ENCODE peak calls at places on chromosomes 7 and 10, in five cellular contexts. One of them, this sample, is unnamed.
A peak's percentile ranks its signal among the peaks of the same experiment; 100 is the strongest.

GRCh38 chr10:123009105-123009805 is 449 bp downstream of the ACADSB start:
- DNase-seq in EH: peak; percentile 21
- DNase-seq in heart left ventricle: no peak
- DNase-seq in activated CD4-positive, alpha-beta T cell treated with anti-CD3 and anti-CD28 coated beads, Interleukin-2, amount 10 ng/mL, durations not matched to agents 24 days and 14 days: peak; percentile 76
- DNase-seq in frontal cortex: peak; percentile 34
- DNase-seq in this sample: no peak

GRCh38 chr10:27153855-27154198 is 357 bp downstream of the YME1L1 start:
- DNase-seq in frontal cortex: peak; percentile 30
- DNase-seq in activated CD4-positive, alpha-beta T cell treated with anti-CD3 and anti-CD28 coated beads, Interleukin-2, amount 10 ng/mL, durations not matched to agents 24 days and 14 days: no peak
- DNase-seq in EH: peak; percentile 44
- DNase-seq in heart left ventricle: no peak
- DNase-seq in this sample: no peak

GRCh38 chr10:35464805-35465456 is 128.6 kb downstream of the CCNY start:
- DNase-seq in frontal cortex: no peak
- DNase-seq in heart left ventricle: no peak
- DNase-seq in EH: peak; percentile 39
- DNase-seq in activated CD4-positive, alpha-beta T cell treated with anti-CD3 and anti-CD28 coated beads, Interleukin-2, amount 10 ng/mL, durations not matched to agents 24 days and 14 days: no peak
- DNase-seq in this sample: no peak

GRCh38 chr10:116785867-116786266 is 43.5 kb upstream of the HSPA12A start:
- DNase-seq in heart left ventricle: no peak
- DNase-seq in EH: no peak
- DNase-seq in activated CD4-positive, alpha-beta T cell treated with anti-CD3 and anti-CD28 coated beads, Interleukin-2, amount 10 ng/mL, durations not matched to agents 24 days and 14 days: no peak
- DNase-seq in frontal cortex: no peak
- DNase-seq in this sample: no peak

GRCh38 chr7:55043691-55044090 is 24.9 kb downstream of the EGFR start:
- DNase-seq in frontal cortex: no peak
- DNase-seq in EH: no peak
- DNase-seq in heart left ventricle: no peak
- DNase-seq in activated CD4-positive, alpha-beta T cell treated with anti-CD3 and anti-CD28 coated beads, Interleukin-2, amount 10 ng/mL, durations not matched to agents 24 days and 14 days: no peak
- DNase-seq in this sample: no peak

GRCh38 chr10:58220769-58221448 is 46.8 kb downstream of the IPMK start:
- DNase-seq in activated CD4-positive, alpha-beta T cell treated with anti-CD3 and anti-CD28 coated beads, Interleukin-2, amount 10 ng/mL, durations not matched to agents 24 days and 14 days: peak; percentile 7
- DNase-seq in frontal cortex: no peak
- DNase-seq in heart left ventricle: no peak
- DNase-seq in EH: peak; percentile 59
- DNase-seq in this sample: no peak

GRCh38 chr7:84085147-84085546 is 109.4 kb downstream of the SEMA3A start:
- DNase-seq in heart left ventricle: no peak
- DNase-seq in activated CD4-positive, alpha-beta T cell treated with anti-CD3 and anti-CD28 coated beads, Interleukin-2, amount 10 ng/mL, durations not matched to agents 24 days and 14 days: no peak
- DNase-seq in frontal cortex: no peak
- DNase-seq in EH: peak; percentile 65
- DNase-seq in this sample: no peak

GRCh38 chr7:96026006-96026405 is 253.7 kb downstream of the DYNC1I1 start:
- DNase-seq in heart left ventricle: no peak
- DNase-seq in EH: peak; percentile 3
- DNase-seq in frontal cortex: no peak
- DNase-seq in activated CD4-positive, alpha-beta T cell treated with anti-CD3 and anti-CD28 coated beads, Interleukin-2, amount 10 ng/mL, durations not matched to agents 24 days and 14 days: no peak
- DNase-seq in this sample: no peak

GRCh38 chr10:11864727-11865126 is 41.6 kb downstream of the PROSER2 start:
- DNase-seq in heart left ventricle: no peak
- DNase-seq in activated CD4-positive, alpha-beta T cell treated with anti-CD3 and anti-CD28 coated beads, Interleukin-2, amount 10 ng/mL, durations not matched to agents 24 days and 14 days: no peak
- DNase-seq in frontal cortex: no peak
- DNase-seq in EH: no peak
- DNase-seq in this sample: no peak

GRCh38 chr7:104206841-104207240 is 972 bp downstream of the ORC5 start:
- DNase-seq in EH: no peak
- DNase-seq in activated CD4-positive, alpha-beta T cell treated with anti-CD3 and anti-CD28 coated beads, Interleukin-2, amount 10 ng/mL, durations not matched to agents 24 days and 14 days: no peak
- DNase-seq in frontal cortex: no peak
- DNase-seq in heart left ventricle: no peak
- DNase-seq in this sample: no peak

GRCh38 chr10:81831060-81831459 is 43.9 kb upstream of the NRG3 start:
- DNase-seq in frontal cortex: no peak
- DNase-seq in activated CD4-positive, alpha-beta T cell treated with anti-CD3 and anti-CD28 coated beads, Interleukin-2, amount 10 ng/mL, durations not matched to agents 24 days and 14 days: no peak
- DNase-seq in EH: no peak
- DNase-seq in heart left ventricle: no peak
- DNase-seq in this sample: no peak

GRCh38 chr10:122515588-122516231 is 44.8 kb upstream of the DMBT1 start:
- DNase-seq in activated CD4-positive, alpha-beta T cell treated with anti-CD3 and anti-CD28 coated beads, Interleukin-2, amount 10 ng/mL, durations not matched to agents 24 days and 14 days: peak; percentile 79
- DNase-seq in frontal cortex: no peak
- DNase-seq in EH: no peak
- DNase-seq in heart left ventricle: peak; percentile 50
- DNase-seq in this sample: no peak

GRCh38 chr7:140638311-140638791 is 2.3 kb downstream of the DENND2A start:
- DNase-seq in EH: peak; percentile 62
- DNase-seq in activated CD4-positive, alpha-beta T cell treated with anti-CD3 and anti-CD28 coated beads, Interleukin-2, amount 10 ng/mL, durations not matched to agents 24 days and 14 days: no peak
- DNase-seq in frontal cortex: no peak
- DNase-seq in heart left ventricle: no peak
- DNase-seq in this sample: no peak

GRCh38 chr10:101263146-101263837 is 34.0 kb upstream of the LBX1 start:
- DNase-seq in activated CD4-positive, alpha-beta T cell treated with anti-CD3 and anti-CD28 coated beads, Interleukin-2, amount 10 ng/mL, durations not matched to agents 24 days and 14 days: no peak
- DNase-seq in heart left ventricle: no peak
- DNase-seq in EH: no peak
- DNase-seq in frontal cortex: no peak
- DNase-seq in this sample: no peak

GRCh38 chr7:129615018-129615417 is 3.5 kb downstream of the NRF1 start:
- DNase-seq in EH: peak; percentile 21
- DNase-seq in frontal cortex: no peak
- DNase-seq in heart left ventricle: no peak
- DNase-seq in activated CD4-positive, alpha-beta T cell treated with anti-CD3 and anti-CD28 coated beads, Interleukin-2, amount 10 ng/mL, durations not matched to agents 24 days and 14 days: peak; percentile 79
- DNase-seq in this sample: no peak

GRCh38 chr10:133442967-133443924 is 10.5 kb upstream of the SCART1 start:
- DNase-seq in EH: no peak
- DNase-seq in heart left ventricle: no peak
- DNase-seq in activated CD4-positive, alpha-beta T cell treated with anti-CD3 and anti-CD28 coated beads, Interleukin-2, amount 10 ng/mL, durations not matched to agents 24 days and 14 days: no peak
- DNase-seq in frontal cortex: no peak
- DNase-seq in this sample: no peak

GRCh38 chr10:55410415-55410885 is 609.4 kb upstream of the PCDH15 start:
- DNase-seq in frontal cortex: peak; percentile 2
- DNase-seq in heart left ventricle: peak; percentile 65
- DNase-seq in EH: no peak
- DNase-seq in activated CD4-positive, alpha-beta T cell treated with anti-CD3 and anti-CD28 coated beads, Interleukin-2, amount 10 ng/mL, durations not matched to agents 24 days and 14 days: no peak
- DNase-seq in this sample: no peak

GRCh38 chr7:44155191-44156185 is 14.4 kb upstream of the MYL7 start:
- DNase-seq in frontal cortex: no peak
- DNase-seq in activated CD4-positive, alpha-beta T cell treated with anti-CD3 and anti-CD28 coated beads, Interleukin-2, amount 10 ng/mL, durations not matched to agents 24 days and 14 days: no peak
- DNase-seq in heart left ventricle: no peak
- DNase-seq in EH: no peak
- DNase-seq in this sample: no peak

GRCh38 chr7:17546206-17546998 is 247.9 kb downstream of the AHR start:
- DNase-seq in frontal cortex: no peak
- DNase-seq in EH: peak; percentile 92
- DNase-seq in activated CD4-positive, alpha-beta T cell treated with anti-CD3 and anti-CD28 coated beads, Interleukin-2, amount 10 ng/mL, durations not matched to agents 24 days and 14 days: no peak
- DNase-seq in heart left ventricle: no peak
- DNase-seq in this sample: no peak

GRCh38 chr7:27204851-27205322 is 5.0 kb upstream of the HOXA13 start:
- DNase-seq in frontal cortex: no peak
- DNase-seq in activated CD4-positive, alpha-beta T cell treated with anti-CD3 and anti-CD28 coated beads, Interleukin-2, amount 10 ng/mL, durations not matched to agents 24 days and 14 days: no peak
- DNase-seq in EH: peak; percentile 62
- DNase-seq in heart left ventricle: no peak
- DNase-seq in this sample: no peak

GRCh38 chr7:158646766-158647474 is 57.7 kb downstream of the NCAPG2 start:
- DNase-seq in EH: no peak
- DNase-seq in frontal cortex: no peak
- DNase-seq in activated CD4-positive, alpha-beta T cell treated with anti-CD3 and anti-CD28 coated beads, Interleukin-2, amount 10 ng/mL, durations not matched to agents 24 days and 14 days: peak; percentile 69
- DNase-seq in heart left ventricle: no peak
- DNase-seq in this sample: no peak

GRCh38 chr7:6246257-6246917 is 26.0 kb downstream of the CYTH3 start:
- DNase-seq in EH: peak; percentile 80
- DNase-seq in frontal cortex: no peak
- DNase-seq in heart left ventricle: no peak
- DNase-seq in activated CD4-positive, alpha-beta T cell treated with anti-CD3 and anti-CD28 coated beads, Interleukin-2, amount 10 ng/mL, durations not matched to agents 24 days and 14 days: no peak
- DNase-seq in this sample: no peak

GRCh38 chr7:73647725-73648592 is 19.7 kb upstream of the VPS37D start:
- DNase-seq in EH: peak; percentile 7
- DNase-seq in heart left ventricle: no peak
- DNase-seq in frontal cortex: peak; percentile 71
- DNase-seq in activated CD4-positive, alpha-beta T cell treated with anti-CD3 and anti-CD28 coated beads, Interleukin-2, amount 10 ng/mL, durations not matched to agents 24 days and 14 days: peak; percentile 68
- DNase-seq in this sample: peak; percentile 48

GRCh38 chr10:47262606-47263295 is 37.2 kb upstream of the GDF10 start:
- DNase-seq in activated CD4-positive, alpha-beta T cell treated with anti-CD3 and anti-CD28 coated beads, Interleukin-2, amount 10 ng/mL, durations not matched to agents 24 days and 14 days: no peak
- DNase-seq in EH: peak; percentile 74
- DNase-seq in frontal cortex: no peak
- DNase-seq in heart left ventricle: no peak
- DNase-seq in this sample: no peak

GRCh38 chr7:139960158-139960557 is 102.6 kb downstream of the PARP12 start:
- DNase-seq in EH: peak; percentile 21
- DNase-seq in frontal cortex: no peak
- DNase-seq in heart left ventricle: no peak
- DNase-seq in activated CD4-positive, alpha-beta T cell treated with anti-CD3 and anti-CD28 coated beads, Interleukin-2, amount 10 ng/mL, durations not matched to agents 24 days and 14 days: no peak
- DNase-seq in this sample: no peak

GRCh38 chr10:77702166-77702565 is 64.6 kb upstream of the KCNMA1 start:
- DNase-seq in frontal cortex: peak; percentile 17
- DNase-seq in heart left ventricle: no peak
- DNase-seq in activated CD4-positive, alpha-beta T cell treated with anti-CD3 and anti-CD28 coated beads, Interleukin-2, amount 10 ng/mL, durations not matched to agents 24 days and 14 days: no peak
- DNase-seq in EH: peak; percentile 89
- DNase-seq in this sample: no peak

GRCh38 chr7:106609416-106609815 is 51.5 kb downstream of the CCDC71L start:
- DNase-seq in EH: peak; percentile 91
- DNase-seq in heart left ventricle: no peak
- DNase-seq in frontal cortex: no peak
- DNase-seq in activated CD4-positive, alpha-beta T cell treated with anti-CD3 and anti-CD28 coated beads, Interleukin-2, amount 10 ng/mL, durations not matched to agents 24 days and 14 days: no peak
- DNase-seq in this sample: no peak

GRCh38 chr10:80664071-80664680 is 126.5 kb downstream of the SH2D4B start:
- DNase-seq in heart left ventricle: peak; percentile 67
- DNase-seq in frontal cortex: peak; percentile 63
- DNase-seq in EH: peak; percentile 60
- DNase-seq in activated CD4-positive, alpha-beta T cell treated with anti-CD3 and anti-CD28 coated beads, Interleukin-2, amount 10 ng/mL, durations not matched to agents 24 days and 14 days: peak; percentile 84
- DNase-seq in this sample: peak; percentile 86

GRCh38 chr7:20220824-20221547 is 3.8 kb upstream of the MACC1 start:
- DNase-seq in heart left ventricle: no peak
- DNase-seq in EH: peak; percentile 44
- DNase-seq in frontal cortex: no peak
- DNase-seq in activated CD4-positive, alpha-beta T cell treated with anti-CD3 and anti-CD28 coated beads, Interleukin-2, amount 10 ng/mL, durations not matched to agents 24 days and 14 days: no peak
- DNase-seq in this sample: no peak

GRCh38 chr10:49488056-49488455 is 50.9 kb downstream of the ERCC6 start:
- DNase-seq in activated CD4-positive, alpha-beta T cell treated with anti-CD3 and anti-CD28 coated beads, Interleukin-2, amount 10 ng/mL, durations not matched to agents 24 days and 14 days: no peak
- DNase-seq in heart left ventricle: no peak
- DNase-seq in frontal cortex: no peak
- DNase-seq in EH: no peak
- DNase-seq in this sample: peak; percentile 20

GRCh38 chr7:111091623-111092370 is 870 bp downstream of the LRRN3 start:
- DNase-seq in EH: no peak
- DNase-seq in heart left ventricle: no peak
- DNase-seq in activated CD4-positive, alpha-beta T cell treated with anti-CD3 and anti-CD28 coated beads, Interleukin-2, amount 10 ng/mL, durations not matched to agents 24 days and 14 days: peak; percentile 71
- DNase-seq in frontal cortex: no peak
- DNase-seq in this sample: no peak

GRCh38 chr7:69732203-69732602 is 133.9 kb downstream of the AUTS2 start:
- DNase-seq in EH: no peak
- DNase-seq in activated CD4-positive, alpha-beta T cell treated with anti-CD3 and anti-CD28 coated beads, Interleukin-2, amount 10 ng/mL, durations not matched to agents 24 days and 14 days: no peak
- DNase-seq in frontal cortex: no peak
- DNase-seq in heart left ventricle: no peak
- DNase-seq in this sample: no peak

GRCh38 chr7:1669954-1670893 is at the start of gene ELFN1:
- DNase-seq in heart left ventricle: no peak
- DNase-seq in frontal cortex: peak; percentile 58
- DNase-seq in EH: peak; percentile 49
- DNase-seq in activated CD4-positive, alpha-beta T cell treated with anti-CD3 and anti-CD28 coated beads, Interleukin-2, amount 10 ng/mL, durations not matched to agents 24 days and 14 days: no peak
- DNase-seq in this sample: peak; percentile 68

GRCh38 chr7:28316489-28316888 is 95.8 kb upstream of the CREB5 start:
- DNase-seq in EH: peak; percentile 29
- DNase-seq in frontal cortex: no peak
- DNase-seq in heart left ventricle: no peak
- DNase-seq in activated CD4-positive, alpha-beta T cell treated with anti-CD3 and anti-CD28 coated beads, Interleukin-2, amount 10 ng/mL, durations not matched to agents 24 days and 14 days: no peak
- DNase-seq in this sample: no peak

GRCh38 chr10:30384791-30385201 is 35.7 kb upstream of the MTPAP start:
- DNase-seq in frontal cortex: no peak
- DNase-seq in activated CD4-positive, alpha-beta T cell treated with anti-CD3 and anti-CD28 coated beads, Interleukin-2, amount 10 ng/mL, durations not matched to agents 24 days and 14 days: peak; percentile 68
- DNase-seq in EH: peak; percentile 40
- DNase-seq in heart left ventricle: no peak
- DNase-seq in this sample: no peak

GRCh38 chr10:110446954-110447608 is 50.6 kb upstream of the DUSP5 start:
- DNase-seq in frontal cortex: no peak
- DNase-seq in EH: peak; percentile 97
- DNase-seq in activated CD4-positive, alpha-beta T cell treated with anti-CD3 and anti-CD28 coated beads, Interleukin-2, amount 10 ng/mL, durations not matched to agents 24 days and 14 days: no peak
- DNase-seq in heart left ventricle: peak; percentile 52
- DNase-seq in this sample: no peak

GRCh38 chr7:651032-651728 is 75.3 kb upstream of the DNAAF5 start:
- DNase-seq in EH: no peak
- DNase-seq in frontal cortex: no peak
- DNase-seq in heart left ventricle: no peak
- DNase-seq in activated CD4-positive, alpha-beta T cell treated with anti-CD3 and anti-CD28 coated beads, Interleukin-2, amount 10 ng/mL, durations not matched to agents 24 days and 14 days: no peak
- DNase-seq in this sample: no peak

GRCh38 chr10:48655426-48656240 is 29.0 kb upstream of the WDFY4 start:
- DNase-seq in activated CD4-positive, alpha-beta T cell treated with anti-CD3 and anti-CD28 coated beads, Interleukin-2, amount 10 ng/mL, durations not matched to agents 24 days and 14 days: no peak
- DNase-seq in EH: peak; percentile 73
- DNase-seq in heart left ventricle: peak; percentile 87
- DNase-seq in frontal cortex: peak; percentile 64
- DNase-seq in this sample: no peak

This sample was measured in progenitor cell of endocrine pancreas.